ENCODE peak calls at places on chromosomes 2 and 18, in five cellular contexts. Q is tibial artery, F is astrocyte of the spinal cord, V is GM12864, B is suprapubic skin. N is an unnamed sample.

GRCh38 chr2:225104971-225105370 is 62.7 kb upstream of the DOCK10 start:
- DNase-seq in Q (no peak), F (no peak), V (no peak), B (no peak), N (no peak)

GRCh38 chr2:138155304-138155703 is 191.0 kb downstream of the HNMT start:
- DNase-seq in Q (no peak), F (no peak), V (no peak), B (no peak), N (no peak)

GRCh38 chr2:176699098-176699497 is 429.9 kb downstream of the MTX2 start:
- DNase-seq in Q (no peak), F (no peak), V (no peak), B (no peak), N (no peak)

GRCh38 chr2:24881623-24882022 is 38.4 kb downstream of the ADCY3 start:
- DNase-seq in Q (no peak), F (no peak), V (no peak), B (no peak), N (no peak)

GRCh38 chr18:48544116-48544515 is 5.3 kb downstream of the CTIF start:
- DNase-seq in Q (no peak), F (no peak), V (no peak), B (no peak), N (no peak)

GRCh38 chr2:201280191-201281040 is 20.1 kb downstream of the CASP8 start:
- DNase-seq in Q (no peak), F (no peak), V (no peak), B (no peak), N (no peak)

GRCh38 chr18:49279041-49279440 is 181.4 kb downstream of the DYM start:
- DNase-seq in Q (no peak), F (no peak), V (no peak), B (no peak), N (no peak)

GRCh38 chr18:5961097-5961827 is 65.9 kb upstream of the TMEM200C start:
- DNase-seq in Q (no peak), F (no peak), V (no peak), B (no peak), N (no peak)

GRCh38 chr2:160324161-160324768 is 124.2 kb upstream of the ITGB6 start:
- DNase-seq in Q (peak; percentile 65), F (peak; percentile 74), V (no peak), B (no peak), N (peak; percentile 69)

GRCh38 chr18:56999823-57000222 is 147.1 kb upstream of the BOD1L2 start:
- DNase-seq in Q (no peak), F (no peak), V (no peak), B (no peak), N (no peak)

GRCh38 chr18:56995579-56996194 is 151.2 kb upstream of the BOD1L2 start:
- DNase-seq in Q (no peak), F (no peak), V (no peak), B (no peak), N (no peak)

GRCh38 chr18:56992777-56993176 is 154.1 kb upstream of the BOD1L2 start:
- DNase-seq in Q (no peak), F (peak; percentile 20), V (no peak), B (no peak), N (peak; percentile 13)

GRCh38 chr18:57002627-57003026 is 144.3 kb upstream of the BOD1L2 start:
- DNase-seq in Q (no peak), F (no peak), V (no peak), B (no peak), N (no peak)

GRCh38 chr18:56997200-56997599 is 149.7 kb upstream of the BOD1L2 start:
- DNase-seq in Q (no peak), F (no peak), V (no peak), B (no peak), N (no peak)
- H3K4me3 ChIP-seq in Q (no peak overlapping the region), F (no peak overlapping the region), V (no peak overlapping the region), B (no peak overlapping the region), N (no peak overlapping the region)

GRCh38 chr2:62505649-62506420 is at the start of gene TMEM17:
- DNase-seq in Q (peak; percentile 90), F (peak; percentile 90), V (peak; percentile 37), B (peak; percentile 93), N (peak; percentile 91)

GRCh38 chr2:62504657-62505056 is 1.3 kb downstream of the TMEM17 start:
- DNase-seq in Q (no peak), F (no peak), V (no peak), B (no peak), N (no peak)

GRCh38 chr2:62501794-62502500 is 4.0 kb downstream of the TMEM17 start:
- DNase-seq in Q (no peak), F (peak; percentile 26), V (no peak), B (no peak), N (peak; percentile 78)

GRCh38 chr2:62505109-62505508 is 886 bp downstream of the TMEM17 start:
- DNase-seq in Q (no peak), F (no peak), V (no peak), B (no peak), N (no peak)

GRCh38 chr2:62506421-62506750 is 391 bp upstream of the TMEM17 start:
- DNase-seq in Q (no peak), F (no peak), V (no peak), B (no peak), N (no peak)
- H3K4me3 ChIP-seq in Q (peak overlapping the region; percentile 79), F (peak overlapping the region; percentile 67), V (peak overlapping the region; percentile 82), B (peak overlapping the region; percentile 58), N (peak overlapping the region; percentile 80)

GRCh38 chr2:18900691-18901113 is 311.3 kb upstream of the NT5C1B start:
- DNase-seq in Q (peak; percentile 45), F (no peak), V (no peak), B (no peak), N (no peak)

GRCh38 chr2:18899725-18900124 is 310.4 kb upstream of the NT5C1B start:
- DNase-seq in Q (peak; percentile 51), F (no peak), V (no peak), B (no peak), N (no peak)

GRCh38 chr2:18898271-18898670 is 308.9 kb upstream of the NT5C1B start:
- DNase-seq in Q (no peak), F (no peak), V (no peak), B (no peak), N (no peak)

GRCh38 chr2:18903750-18904149 is 314.4 kb upstream of the NT5C1B start:
- DNase-seq in Q (no peak), F (no peak), V (peak; percentile 43), B (no peak), N (no peak)

GRCh38 chr2:18901255-18901654 is 311.9 kb upstream of the NT5C1B start:
- DNase-seq in Q (no peak), F (no peak), V (no peak), B (no peak), N (no peak)
- H3K4me3 ChIP-seq in Q (no peak overlapping the region), F (no peak overlapping the region), V (no peak overlapping the region), B (no peak overlapping the region), N (no peak overlapping the region)

GRCh38 chr2:69918391-69918790 is 3.5 kb downstream of the MXD1 start:
- DNase-seq in Q (no peak), F (no peak), V (no peak), B (no peak), N (no peak)
- H3K4me3 ChIP-seq in Q (no peak overlapping the region), F (no peak overlapping the region), V (no peak overlapping the region), B (no peak overlapping the region), N (no peak overlapping the region)

GRCh38 chr2:61181382-61182058 is 19.5 kb downstream of the C2orf74 start:
- DNase-seq in Q (no peak), F (no peak), V (no peak), B (no peak), N (peak; percentile 19)
- H3K4me3 ChIP-seq in Q (peak overlapping the region; percentile 7), F (no peak overlapping the region), V (no peak overlapping the region), B (no peak overlapping the region), N (peak overlapping the region; percentile 19)

GRCh38 chr2:100822587-100823248 is 2.8 kb downstream of the NPAS2 start:
- DNase-seq in Q (no peak), F (peak; percentile 43), V (no peak), B (no peak), N (peak; percentile 81)
- H3K4me3 ChIP-seq in Q (peak overlapping the region; percentile 2), F (no peak overlapping the region), V (no peak overlapping the region), B (no peak overlapping the region), N (no peak overlapping the region)

GRCh38 chr18:25350561-25351201 is 1.3 kb downstream of the ZNF521 start:
- DNase-seq in Q (peak; percentile 66), F (peak; percentile 56), V (peak; percentile 12), B (peak; percentile 82), N (peak; percentile 54)
- H3K4me3 ChIP-seq in Q (peak overlapping the region; percentile 76), F (peak overlapping the region; percentile 83), V (peak overlapping the region; percentile 46), B (peak overlapping the region; percentile 55), N (peak overlapping the region; percentile 72)

GRCh38 chr18:10953672-10954071 is 195.7 kb downstream of the PIEZO2 start:
- DNase-seq in Q (no peak), F (no peak), V (peak; percentile 74), B (no peak), N (peak; percentile 13)
- H3K4me3 ChIP-seq in Q (no peak overlapping the region), F (no peak overlapping the region), V (no peak overlapping the region), B (no peak overlapping the region), N (no peak overlapping the region)

GRCh38 chr2:98822301-98823164 is 91.6 kb upstream of the MGAT4A start:
- DNase-seq in Q (peak; percentile 35), F (no peak), V (no peak), B (no peak), N (no peak)
- H3K4me3 ChIP-seq in Q (peak overlapping the region; percentile 68), F (no peak overlapping the region), V (no peak overlapping the region), B (peak overlapping the region; percentile 63), N (no peak overlapping the region)

N was measured in fibroblast of villous mesenchyme.